ENCODE peak calls at places on chromosomes 1 and 21, in four cellular contexts. E is neural crest cell; S is stimulated activated CD4-positive, alpha-beta T cell treated with anti-CD3 and anti-CD28 coated beads, TNF-alpha, amount 100 ng/mL, for 24 hours; Z is KBM-7. G is an unnamed sample.

GRCh38 chr1:85224734-85225623 is 24.2 kb upstream of the SYDE2 start:
- DNase-seq in E (no peak), S (no peak), Z (no peak), G (peak)

GRCh38 chr21:36966846-36967657 is 583 bp upstream of the HLCS start:
- DNase-seq in E (peak), S (no peak), Z (peak), G (no peak)

GRCh38 chr1:215568287-215568692 is 1.2 kb downstream of the KCTD3 start:
- DNase-seq in E (no peak), S (no peak), Z (no peak), G (no peak)

GRCh38 chr1:207308451-207309190 is 12.9 kb upstream of the CD55 start:
- DNase-seq in E (no peak), S (no peak), Z (peak), G (no peak)

GRCh38 chr1:182687361-182687760 is 3.0 kb upstream of the RGS8 start:
- DNase-seq in E (no peak), S (no peak), Z (no peak), G (peak)

GRCh38 chr1:216064643-216065042 is 358.6 kb downstream of the USH2A start:
- DNase-seq in E (no peak), S (no peak), Z (no peak), G (no peak)

GRCh38 chr1:53550201-53550741 is 91.1 kb downstream of the DMRTB1 start:
- DNase-seq in E (no peak), S (no peak), Z (no peak), G (no peak)

GRCh38 chr1:31214316-31215082 is 25.2 kb downstream of the NKAIN1 start:
- DNase-seq in E (peak), S (no peak), Z (no peak), G (no peak)

GRCh38 chr1:36253463-36253862 is 29.2 kb downstream of the THRAP3 start:
- DNase-seq in E (no peak), S (no peak), Z (no peak), G (no peak)

GRCh38 chr1:160618763-160619274 is 28.0 kb downstream of the SLAMF1 start:
- DNase-seq in E (no peak), S (no peak), Z (peak), G (no peak)

GRCh38 chr1:195326325-195326724 is 1281.9 kb downstream of the KCNT2 start:
- DNase-seq in E (no peak), S (no peak), Z (no peak), G (no peak)

GRCh38 chr1:92167151-92167550 is 50.6 kb upstream of the C1orf146 start:
- DNase-seq in E (no peak), S (no peak), Z (no peak), G (no peak)

GRCh38 chr1:110390096-110390495 is 730 bp downstream of the SLC16A4 start:
- DNase-seq in E (no peak), S (no peak), Z (no peak), G (no peak)

GRCh38 chr1:22121421-22121911 is 21.4 kb downstream of the WNT4 start:
- DNase-seq in E (no peak), S (no peak), Z (no peak), G (no peak)

GRCh38 chr21:41170442-41170841 is 2.5 kb downstream of the BACE2 start:
- DNase-seq in E (peak), S (no peak), Z (peak), G (peak)

G was measured in Calu3.